ENCODE peak calls at places on chromosome 20, in seven cellular contexts. R is cardiac muscle cell, T is HepG2, Q is K562, N is tibial nerve, L is IMR-90, X is tibial artery. W is an unnamed sample.

GRCh38 chr20:5513975-5514516 is 197.3 kb upstream of the PROKR2 start:
- DNase-seq in R (no peak), T (peak; percentile 99), Q (no peak), N (no peak), L (peak; percentile 49), X (no peak), W (no peak)

GRCh38 chr20:57683876-57684275 is 25.9 kb downstream of the PMEPA1 start:
- DNase-seq in R (no peak), T (no peak), Q (no peak), N (no peak), L (no peak), X (no peak), W (no peak)

GRCh38 chr20:8853805-8854338 is 215.0 kb upstream of the PLCB4 start:
- DNase-seq in R (peak; percentile 91), T (peak; percentile 89), Q (peak; percentile 41), N (peak; percentile 60), L (peak; percentile 84), X (no peak), W (no peak)

GRCh38 chr20:2673453-2673852 is 9.4 kb upstream of the IDH3B start:
- DNase-seq in R (no peak), T (no peak), Q (no peak), N (no peak), L (no peak), X (peak; percentile 5), W (no peak)

GRCh38 chr20:52747736-52748135 is 224.4 kb upstream of the TSHZ2 start:
- DNase-seq in R (peak; percentile 59), T (peak; percentile 37), Q (no peak), N (no peak), L (no peak), X (no peak), W (no peak)

GRCh38 chr20:38139156-38139912 is 25.7 kb downstream of the TGM2 start:
- DNase-seq in R (no peak), T (no peak), Q (no peak), N (no peak), L (no peak), X (peak; percentile 58), W (no peak)

GRCh38 chr20:23782366-23782983 is 31.7 kb upstream of the CST1 start:
- DNase-seq in R (peak; percentile 43), T (no peak), Q (peak; percentile 33), N (no peak), L (peak; percentile 2), X (no peak), W (no peak)

GRCh38 chr20:19890358-19891117 is 126.6 kb upstream of the NAA20 start:
- DNase-seq in R (no peak), T (no peak), Q (no peak), N (no peak), L (no peak), X (no peak), W (no peak)

GRCh38 chr20:2458919-2459499 is 11.6 kb downstream of the SNRPB start:
- DNase-seq in R (no peak), T (no peak), Q (no peak), N (no peak), L (no peak), X (no peak), W (no peak)

GRCh38 chr20:41978875-41979274 is 360.7 kb upstream of the CHD6 start:
- DNase-seq in R (no peak), T (no peak), Q (no peak), N (no peak), L (no peak), X (no peak), W (no peak)

GRCh38 chr20:38430679-38431325 is 4.3 kb downstream of the SNHG17 start:
- DNase-seq in R (no peak), T (no peak), Q (no peak), N (no peak), L (peak; percentile 21), X (no peak), W (no peak)

GRCh38 chr20:41649489-41649888 is 31.3 kb upstream of the CHD6 start:
- DNase-seq in R (no peak), T (no peak), Q (no peak), N (no peak), L (no peak), X (no peak), W (no peak)

GRCh38 chr20:17845701-17846475 is 122.7 kb downstream of the SNX5 start:
- DNase-seq in R (no peak), T (peak; percentile 76), Q (no peak), N (no peak), L (peak; percentile 28), X (no peak), W (no peak)

GRCh38 chr20:36752582-36752981 is 6.7 kb upstream of the NDRG3 start:
- DNase-seq in R (no peak), T (no peak), Q (no peak), N (no peak), L (no peak), X (no peak), W (no peak)

GRCh38 chr20:6767536-6768227 is at the start of gene BMP2:
- DNase-seq in R (peak; percentile 79), T (no peak), Q (peak; percentile 38), N (peak; percentile 12), L (peak; percentile 50), X (peak; percentile 68), W (peak; percentile 25)

GRCh38 chr20:50746138-50746940 is 15.0 kb downstream of the PARD6B start:
- DNase-seq in R (peak; percentile 71), T (peak; percentile 99), Q (no peak), N (no peak), L (no peak), X (no peak), W (no peak)

GRCh38 chr20:2626853-2627541 is 25.4 kb upstream of the NOP56 start:
- DNase-seq in R (peak; percentile 79), T (peak; percentile 80), Q (no peak), N (no peak), L (peak; percentile 51), X (no peak), W (no peak)

GRCh38 chr20:25859649-25860530 is 163.2 kb upstream of the ZNF337 start:
- DNase-seq in R (peak; percentile 68), T (peak; percentile 65), Q (peak; percentile 35), N (peak; percentile 33), L (no peak), X (peak; percentile 87), W (peak; percentile 58)

GRCh38 chr20:50594591-50595432 is 84.6 kb downstream of the PTPN1 start:
- DNase-seq in R (no peak), T (no peak), Q (peak; percentile 31), N (no peak), L (no peak), X (no peak), W (no peak)

GRCh38 chr20:37353285-37353849 is 7.4 kb downstream of the SRC start:
- DNase-seq in R (no peak), T (no peak), Q (no peak), N (no peak), L (no peak), X (no peak), W (no peak)

GRCh38 chr20:20593447-20594170 is 118.8 kb downstream of the RALGAPA2 start:
- DNase-seq in R (peak; percentile 63), T (peak; percentile 71), Q (peak; percentile 4), N (peak; percentile 35), L (peak; percentile 65), X (no peak), W (no peak)

GRCh38 chr20:57350086-57350710 is 857 bp upstream of the RAE1 start:
- DNase-seq in R (no peak), T (no peak), Q (no peak), N (no peak), L (peak; percentile 23), X (no peak), W (no peak)

GRCh38 chr20:59039233-59039632 is 3.4 kb downstream of the PRELID3B start:
- DNase-seq in R (peak; percentile 37), T (no peak), Q (no peak), N (no peak), L (peak; percentile 45), X (no peak), W (no peak)
- TF ChIP-seq CTCF in R (no peak), T (no peak), Q (no peak), N (no peak), L (no peak), X (no peak), W (no peak)

DNA sequence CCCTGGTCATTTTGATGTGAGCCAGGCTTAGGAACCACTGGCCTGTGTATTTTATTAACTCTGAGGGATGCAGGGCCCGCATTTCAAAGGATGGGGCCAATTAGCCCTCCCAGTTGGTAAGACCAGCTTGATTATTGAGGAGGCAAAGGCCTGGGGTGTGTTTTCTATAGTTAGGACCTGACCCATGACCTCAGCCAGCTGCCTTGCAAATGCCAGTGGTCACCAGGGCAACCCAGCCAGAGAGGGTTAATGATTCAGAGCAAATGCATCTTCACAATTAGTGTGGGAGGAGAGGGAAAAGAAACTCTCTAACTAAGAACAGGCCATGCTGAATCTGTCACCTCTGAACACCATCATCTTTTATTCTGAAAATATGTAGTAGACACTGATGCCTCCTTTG is 835.4 kb downstream of the MAFB start:
- DNase-seq in R (peak; percentile 63), T (no peak), Q (no peak), N (no peak), L (peak; percentile 82), X (no peak), W (no peak)
- H3K4me1 ChIP-seq in R (no peaks in the 10 kb centered on the region), T (no peaks in the 10 kb centered on the region), Q (no peaks in the 10 kb centered on the region), N (peaks cover 30% of the 10 kb centered on the region), L (peaks cover 40% of the 10 kb centered on the region), X (peaks cover 9% of the 10 kb centered on the region), W (peaks cover 13% of the 10 kb centered on the region)

DNA sequence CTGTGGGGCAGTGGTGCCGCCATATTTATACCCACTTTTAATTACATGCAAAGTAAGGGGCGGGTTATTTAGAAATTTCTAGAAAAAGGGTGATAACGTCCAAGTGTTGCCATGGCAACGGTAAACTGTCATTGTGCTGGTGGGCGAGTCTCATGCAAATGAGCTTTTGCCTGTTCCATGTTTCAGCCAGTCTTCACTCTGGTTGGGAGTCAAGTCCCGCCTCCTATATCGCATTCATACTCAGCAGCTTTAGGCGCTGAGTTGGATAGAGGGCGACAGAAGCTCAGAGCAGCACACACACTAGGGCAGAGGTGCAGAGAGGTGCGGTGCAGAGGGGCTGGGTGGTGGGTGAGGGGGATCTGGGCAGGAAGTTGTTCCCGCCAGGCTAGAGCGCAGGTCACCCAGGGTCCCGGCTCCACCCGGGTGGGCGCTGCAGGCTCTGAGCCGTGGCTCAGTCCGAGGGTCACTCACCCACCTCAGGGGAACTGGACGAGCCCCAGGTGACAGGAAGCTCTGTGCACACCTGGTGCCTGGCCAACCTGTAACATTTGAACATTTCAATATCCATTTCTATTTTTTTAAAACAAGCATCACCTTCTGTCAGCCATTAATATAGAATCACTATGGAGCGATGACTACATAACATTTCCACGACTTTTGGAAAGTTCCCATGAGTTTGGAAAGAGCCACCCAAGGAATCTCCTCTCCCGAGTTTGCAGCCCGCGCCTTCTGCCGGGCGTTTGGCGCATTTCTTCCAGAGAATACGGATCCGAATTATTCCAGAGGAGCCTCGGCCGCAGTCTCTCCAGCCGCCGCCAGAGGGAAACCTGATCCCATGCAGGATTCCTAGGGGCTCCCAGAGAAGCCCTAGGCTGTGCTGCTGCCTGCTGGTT is 89.1 kb upstream of the PHACTR3 start:
- DNase-seq in R (peak; percentile 66), T (peak; percentile 73), Q (peak; percentile 63), N (peak; percentile 65), L (peak; percentile 38), X (no peak), W (no peak)
- H3K4me3 ChIP-seq in R (no peak overlapping the region), T (no peak overlapping the region), Q (no peak overlapping the region), N (no peak overlapping the region), L (no peak overlapping the region), X (no peak overlapping the region), W (no peak overlapping the region)

GRCh38 chr20:59645761-59646171 is 41.4 kb downstream of the PHACTR3 start:
- DNase-seq in R (no peak), T (no peak), Q (no peak), N (no peak), L (no peak), X (no peak), W (no peak)
- TF ChIP-seq CTCF in R (no peak), T (peak; percentile 33), Q (no peak), N (no peak), L (no peak), X (no peak), W (no peak)

GRCh38 chr20:45950330-45950646 is 15.8 kb downstream of the PCIF1 start:
- DNase-seq in R (no peak), T (no peak), Q (no peak), N (no peak), L (no peak), X (no peak), W (no peak)
- H3K4me1 ChIP-seq in R (no peaks in the 10 kb centered on the region), T (peaks cover 29% of the 10 kb centered on the region), Q (peaks cover 33% of the 10 kb centered on the region), N (peaks cover 26% of the 10 kb centered on the region), L (no peaks in the 10 kb centered on the region), X (peaks cover 4% of the 10 kb centered on the region), W (peaks cover 9% of the 10 kb centered on the region)

W was measured in gastrocnemius medialis.